ENCODE peak calls at places on chromosomes 4 and X, in seven cellular contexts. M is retina, W is endothelial cell, F is cardiac fibroblast, E is keratinocyte, L is spleen, G is AML-193. U is an unnamed sample.

GRCh38 chrX:132875705-132876508 is 82.5 kb downstream of the HS6ST2 start:
- DNase-seq in F (no peak), W (no peak), M (no peak), G (no peak), E (no peak), L (no peak), U (no peak)

GRCh38 chr4:161936625-161937133 is 227.1 kb downstream of the FSTL5 start:
- DNase-seq in E (peak; percentile 69), L (no peak), G (no peak), F (peak; percentile 23), M (no peak), W (no peak), U (peak; percentile 2)

GRCh38 chr4:7120341-7120740 is 52.5 kb upstream of the GRPEL1 start:
- DNase-seq in E (no peak), W (no peak), G (no peak), M (no peak), L (no peak), F (no peak), U (peak; percentile 32)

GRCh38 chr4:106546380-106546779 is 177.8 kb upstream of the GIMD1 start:
- DNase-seq in G (no peak), M (no peak), W (no peak), F (no peak), L (no peak), E (no peak), U (no peak)

GRCh38 chr4:1558205-1558604 is 125.9 kb downstream of the FAM53A start:
- DNase-seq in G (no peak), W (no peak), E (no peak), F (no peak), M (no peak), L (no peak), U (no peak)

GRCh38 chrX:31265383-31265782 is 193.5 kb upstream of the FTHL17 start:
- DNase-seq in G (no peak), E (no peak), F (no peak), W (no peak), M (no peak), L (no peak), U (no peak)

GRCh38 chr4:20317424-20317985 is 65.8 kb downstream of the SLIT2 start:
- DNase-seq in M (no peak), F (no peak), W (no peak), L (no peak), G (no peak), E (no peak), U (no peak)

GRCh38 chr4:1716065-1716945 is 4.2 kb upstream of the SLBP start:
- DNase-seq in F (no peak), W (no peak), E (no peak), G (no peak), M (no peak), L (peak; percentile 77), U (no peak)

GRCh38 chr4:152536545-152537182 is 772 bp upstream of the FBXW7 start:
- DNase-seq in L (peak; percentile 86), W (no peak), G (peak; percentile 55), F (peak; percentile 47), M (no peak), E (no peak), U (peak; percentile 73)

GRCh38 chr4:4217123-4217522 is 9.6 kb downstream of the OTOP1 start:
- DNase-seq in M (no peak), L (no peak), E (no peak), G (no peak), W (no peak), F (no peak), U (peak; percentile 4)

GRCh38 chr4:73899321-73899720 is 30.1 kb downstream of the CXCL1 start:
- DNase-seq in F (no peak), G (no peak), L (no peak), W (no peak), M (no peak), E (no peak), U (no peak)